ENCODE peak calls at places on chromosomes 13 and 19, in nine cellular contexts. Z, C, Q, O, Y, B, E, R and T are unnamed samples.

GRCh38 chr19:40503300-40503699 is 36.5 kb downstream of the SPTBN4 start:
- DNase-seq in Z (no peak), C (no peak), Q (no peak), O (peak), Y (no peak), B (no peak), E (peak), R (no peak), T (peak)

GRCh38 chr13:48009298-48009697 is 8.2 kb upstream of the SUCLA2 start:
- DNase-seq in Z (no peak), C (peak), Q (no peak), O (no peak), Y (no peak), B (no peak), E (no peak), R (peak), T (no peak)

GRCh38 chr19:810077-810855 is 11.5 kb downstream of the PLPPR3 start:
- DNase-seq in Z (peak), C (no peak), Q (no peak), O (no peak), Y (no peak), B (no peak), E (no peak), R (no peak), T (no peak)

GRCh38 chr19:925912-926594 is at the start of gene ARID3A:
- DNase-seq in Z (no peak), C (no peak), Q (peak), O (no peak), Y (no peak), B (no peak), E (peak), R (no peak), T (no peak)

GRCh38 chr19:46605356-46605821 is 4.3 kb downstream of the CALM3 start:
- DNase-seq in Z (no peak), C (no peak), Q (no peak), O (peak), Y (no peak), B (no peak), E (no peak), R (no peak), T (no peak)

GRCh38 chr13:79987761-79988160 is 353.2 kb downstream of the SPRY2 start:
- DNase-seq in Z (no peak), C (no peak), Q (no peak), O (no peak), Y (no peak), B (no peak), E (no peak), R (no peak), T (no peak)

GRCh38 chr13:51961493-51962403 is 49.5 kb downstream of the ATP7B start:
- DNase-seq in Z (no peak), C (no peak), Q (no peak), O (no peak), Y (no peak), B (no peak), E (no peak), R (peak), T (no peak)

GRCh38 chr19:2290441-2291184 is 8.6 kb upstream of the PEAK3 start:
- DNase-seq in Z (no peak), C (no peak), Q (no peak), O (peak), Y (no peak), B (peak), E (peak), R (no peak), T (no peak)

GRCh38 chr13:30998548-30999140 is 66.2 kb downstream of the TEX26 start:
- DNase-seq in Z (no peak), C (no peak), Q (no peak), O (no peak), Y (peak), B (no peak), E (peak), R (peak), T (peak)

GRCh38 chr19:2477141-2477710 is 1.3 kb downstream of the GADD45B start:
- DNase-seq in Z (peak), C (peak), Q (no peak), O (no peak), Y (peak), B (no peak), E (peak), R (peak), T (no peak)

GRCh38 chr13:39052944-39053343 is 14.7 kb downstream of the NHLRC3 start:
- DNase-seq in Z (no peak), C (no peak), Q (no peak), O (no peak), Y (no peak), B (no peak), E (no peak), R (no peak), T (no peak)

GRCh38 chr13:100209857-100210580 is 121.1 kb downstream of the PCCA start:
- DNase-seq in Z (no peak), C (no peak), Q (no peak), O (no peak), Y (no peak), B (no peak), E (no peak), R (peak), T (no peak)

GRCh38 chr19:19321143-19321577 is 531 bp downstream of the MAU2 start:
- DNase-seq in Z (no peak), C (no peak), Q (no peak), O (peak), Y (no peak), B (no peak), E (peak), R (no peak), T (no peak)

GRCh38 chr13:30529085-30529815 is 63.5 kb upstream of the HMGB1 start:
- DNase-seq in Z (no peak), C (no peak), Q (no peak), O (no peak), Y (no peak), B (peak), E (no peak), R (no peak), T (no peak)

GRCh38 chr19:45972081-45972943 is 1.4 kb downstream of the NOVA2 start:
- DNase-seq in Z (peak), C (no peak), Q (no peak), O (no peak), Y (no peak), B (no peak), E (no peak), R (no peak), T (no peak)

GRCh38 chr19:40600086-40600917 is 867 bp upstream of the LTBP4 start:
- DNase-seq in Z (peak), C (no peak), Q (no peak), O (no peak), Y (no peak), B (no peak), E (peak), R (no peak), T (no peak)

GRCh38 chr13:51330741-51331140 is 8.8 kb upstream of the SERPINE3 start:
- DNase-seq in Z (no peak), C (no peak), Q (no peak), O (no peak), Y (no peak), B (no peak), E (no peak), R (peak), T (no peak)

GRCh38 chr19:6733338-6734095 is 3.9 kb downstream of the GPR108 start:
- DNase-seq in Z (no peak), C (no peak), Q (no peak), O (peak), Y (no peak), B (no peak), E (no peak), R (no peak), T (no peak)

GRCh38 chr13:95484052-95484451 is 68.5 kb upstream of the CLDN10 start:
- DNase-seq in Z (no peak), C (no peak), Q (no peak), O (no peak), Y (no peak), B (no peak), E (no peak), R (no peak), T (no peak)

GRCh38 chr13:109454167-109454917 is 332.0 kb downstream of the IRS2 start:
- DNase-seq in Z (no peak), C (no peak), Q (no peak), O (no peak), Y (no peak), B (no peak), E (no peak), R (no peak), T (no peak)

GRCh38 chr19:35673121-35673804 is 6.9 kb downstream of the UPK1A start:
- DNase-seq in Z (no peak), C (peak), Q (no peak), O (peak), Y (peak), B (no peak), E (peak), R (peak), T (no peak)

GRCh38 chr19:27777726-27778125 is 1435.2 kb downstream of the UQCRFS1 start:
- DNase-seq in Z (no peak), C (no peak), Q (no peak), O (no peak), Y (no peak), B (no peak), E (no peak), R (no peak), T (no peak)

GRCh38 chr13:48962281-48962680 is 13.4 kb upstream of the FNDC3A start:
- DNase-seq in Z (no peak), C (no peak), Q (no peak), O (no peak), Y (no peak), B (no peak), E (no peak), R (peak), T (no peak)

GRCh38 chr19:33449799-33450198 is 71.8 kb downstream of the PEPD start:
- DNase-seq in Z (no peak), C (no peak), Q (no peak), O (no peak), Y (no peak), B (no peak), E (no peak), R (no peak), T (no peak)

GRCh38 chr19:30163663-30164062 is 208.5 kb upstream of the ZNF536 start:
- DNase-seq in Z (peak), C (no peak), Q (no peak), O (no peak), Y (no peak), B (no peak), E (no peak), R (no peak), T (no peak)

GRCh38 chr19:52171321-52172169 is at the start of gene ZNF836:
- DNase-seq in Z (peak), C (peak), Q (peak), O (peak), Y (peak), B (peak), E (peak), R (peak), T (peak)

GRCh38 chr13:47178090-47178950 is 281.5 kb upstream of the HTR2A start:
- DNase-seq in Z (no peak), C (no peak), Q (no peak), O (no peak), Y (no peak), B (no peak), E (no peak), R (no peak), T (no peak)

GRCh38 chr19:55700813-55701212 is 25.8 kb downstream of the EPN1 start:
- DNase-seq in Z (no peak), C (no peak), Q (no peak), O (no peak), Y (no peak), B (no peak), E (no peak), R (no peak), T (no peak)